ENCODE peak calls at places on chromosomes 13 and 19, in nine cellular contexts. O is fibroblast of the aortic adventitia, I is foreskin fibroblast, L is gastrocnemius medialis, Z is neural crest cell, E is AG04450, B is uterus, D is mammary epithelial cell, Y is body of pancreas. K is an unnamed sample.
A peak's percentile ranks its signal among the peaks of the same experiment; 100 is the strongest.

GRCh38 chr13:45269204-45269603 is 68.4 kb upstream of the KCTD4 start:
- DNase-seq in O (peak; percentile 13), I (no peak), L (no peak), Z (no peak), E (no peak), B (no peak), D (peak; percentile 34), Y (no peak), K (no peak)

GRCh38 chr19:10112895-10113591 is 1.6 kb downstream of the P2RY11 start:
- DNase-seq in O (no peak), I (peak; percentile 76), L (no peak), Z (peak; percentile 47), E (no peak), B (no peak), D (no peak), Y (peak; percentile 71), K (peak; percentile 71)

GRCh38 chr13:114115796-114116195 is 16.6 kb downstream of the RASA3 start:
- DNase-seq in O (no peak), I (no peak), L (peak; percentile 6), Z (no peak), E (no peak), B (peak; percentile 13), D (no peak), Y (no peak), K (no peak)

GRCh38 chr19:3049089-3049488 is 13.2 kb downstream of the TLE5 start:
- DNase-seq in O (no peak), I (no peak), L (no peak), Z (no peak), E (no peak), B (no peak), D (no peak), Y (no peak), K (no peak)

GRCh38 chr13:21100994-21101757 is 39.8 kb upstream of the LATS2 start:
- DNase-seq in O (no peak), I (no peak), L (no peak), Z (no peak), E (no peak), B (no peak), D (peak; percentile 32), Y (no peak), K (no peak)

GRCh38 chr19:38739440-38740251 is 4.6 kb downstream of the CAPN12 start:
- DNase-seq in O (no peak), I (peak; percentile 0), L (no peak), Z (no peak), E (no peak), B (no peak), D (peak; percentile 44), Y (no peak), K (no peak)

GRCh38 chr13:79880820-79881219 is 399.9 kb downstream of the NDFIP2 start:
- DNase-seq in O (no peak), I (peak; percentile 36), L (no peak), Z (no peak), E (no peak), B (no peak), D (no peak), Y (no peak), K (no peak)

GRCh38 chr19:53102186-53102585 is 1.0 kb downstream of the ZNF160 start:
- DNase-seq in O (peak; percentile 3), I (peak; percentile 12), L (no peak), Z (no peak), E (no peak), B (no peak), D (no peak), Y (no peak), K (peak; percentile 80)

GRCh38 chr19:46945668-46946067 is 74.0 kb upstream of the NPAS1 start:
- DNase-seq in O (peak; percentile 65), I (peak; percentile 54), L (no peak), Z (no peak), E (no peak), B (no peak), D (no peak), Y (no peak), K (no peak)

GRCh38 chr13:19573072-19573716 is 11.9 kb upstream of the TPTE2 start:
- DNase-seq in O (no peak), I (no peak), L (no peak), Z (no peak), E (no peak), B (no peak), D (no peak), Y (no peak), K (no peak)

GRCh38 chr19:3055741-3056453 is 6.4 kb downstream of the TLE5 start:
- DNase-seq in O (no peak), I (no peak), L (peak; percentile 47), Z (no peak), E (no peak), B (peak; percentile 41), D (peak; percentile 92), Y (peak; percentile 74), K (no peak)

GRCh38 chr19:3679581-3679980 is 20.7 kb downstream of the PIP5K1C start:
- DNase-seq in O (no peak), I (no peak), L (no peak), Z (no peak), E (no peak), B (no peak), D (no peak), Y (no peak), K (no peak)

GRCh38 chr19:16062789-16063188 is 13.5 kb upstream of the TPM4 start:
- DNase-seq in O (peak; percentile 39), I (no peak), L (no peak), Z (peak; percentile 66), E (no peak), B (no peak), D (no peak), Y (peak; percentile 46), K (peak; percentile 74)

GRCh38 chr13:30308548-30308947 is 1.2 kb upstream of the KATNAL1 start:
- DNase-seq in O (peak; percentile 63), I (peak; percentile 48), L (no peak), Z (no peak), E (no peak), B (no peak), D (no peak), Y (no peak), K (no peak)

DNA sequence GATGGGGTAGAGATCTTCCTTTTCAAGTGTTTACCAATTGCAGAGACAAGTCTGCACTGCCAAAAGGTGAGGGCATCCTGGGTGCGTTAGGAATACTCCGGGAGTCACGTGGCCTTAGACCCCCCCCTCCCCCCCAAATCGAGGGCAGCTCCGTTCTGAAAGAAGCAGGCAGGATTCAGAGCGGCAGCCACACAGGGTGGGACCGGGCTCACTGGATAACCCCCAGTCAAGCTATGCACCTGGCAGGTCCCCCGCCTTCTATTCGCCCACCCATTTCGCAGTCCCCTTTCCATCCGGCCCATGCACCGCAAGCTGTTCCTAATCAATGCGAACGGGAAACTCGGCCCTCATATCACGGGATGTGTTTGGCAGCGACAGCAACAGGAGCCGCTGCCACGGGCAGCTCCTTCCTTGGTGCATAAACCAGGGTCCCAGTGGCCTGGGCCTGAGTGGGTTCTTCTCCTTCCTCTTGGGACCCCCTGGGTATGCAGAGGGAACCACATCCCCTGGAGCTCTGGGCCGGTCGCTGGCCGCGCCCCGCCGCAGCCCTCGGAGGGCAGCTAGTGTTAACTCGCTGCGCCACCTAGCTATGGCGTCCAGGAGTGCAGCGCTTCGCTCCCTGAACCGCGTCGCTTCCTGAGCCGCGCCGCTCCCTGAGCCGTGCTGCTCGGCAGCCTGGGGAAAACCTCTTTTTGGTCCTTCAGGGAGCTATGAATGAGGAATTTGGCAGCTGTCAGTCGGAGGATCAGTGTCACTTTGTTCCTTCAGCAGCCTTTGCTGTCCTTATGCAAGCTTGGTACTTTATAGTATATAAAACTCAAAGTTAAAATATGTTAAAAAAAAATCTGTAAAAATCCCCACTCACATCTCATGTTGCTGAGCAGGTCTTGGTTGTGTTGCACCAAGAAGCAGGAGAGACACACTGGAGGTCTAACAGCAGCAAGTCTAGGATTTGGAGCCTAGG is 41.4 kb downstream of the LYL1 start:
- DNase-seq in O (peak; percentile 79), I (peak; percentile 93), L (peak; percentile 82), Z (peak; percentile 92), E (no peak), B (peak; percentile 89), D (peak; percentile 67), Y (peak; percentile 87), K (peak; percentile 92)
- TF ChIP-seq CTCF in O (peak; percentile 92), I (peak; percentile 95), L (peak; percentile 96), Z (peak; percentile 96), E (peak; percentile 97), B (peak; percentile 96), D (peak; percentile 97), Y (peak; percentile 96), K (peak; percentile 96)

DNA sequence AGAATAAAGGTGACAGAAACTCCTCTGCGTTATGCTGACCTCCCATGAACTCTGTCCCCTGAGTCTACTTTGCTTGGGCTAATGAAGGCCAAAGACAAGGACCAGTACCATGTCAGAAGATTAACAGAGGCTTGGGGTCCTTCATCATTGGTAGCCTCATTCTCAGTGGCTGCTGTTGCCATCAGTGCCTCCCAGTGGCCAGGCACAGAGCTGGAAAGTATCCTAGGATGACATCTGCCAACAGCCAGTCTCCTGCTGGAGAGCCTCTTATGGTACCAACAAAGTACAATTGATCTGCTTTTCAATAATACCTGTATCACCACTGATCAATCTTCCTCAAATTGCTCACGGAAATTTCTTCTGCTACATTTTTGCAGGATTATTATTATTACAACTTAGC is 281.6 kb downstream of the DNAJC15 start:
- DNase-seq in O (no peak), I (no peak), L (no peak), Z (no peak), E (no peak), B (no peak), D (no peak), Y (no peak), K (no peak)
- TF ChIP-seq CTCF in O (no peak), I (no peak), L (no peak), Z (no peak), E (no peak), B (no peak), D (peak; percentile 24), Y (no peak), K (no peak)

GRCh38 chr19:40533508-40533907 is 43.2 kb upstream of the SHKBP1 start:
- DNase-seq in O (no peak), I (peak; percentile 21), L (no peak), Z (no peak), E (no peak), B (no peak), D (no peak), Y (no peak), K (no peak)
- TF ChIP-seq CTCF in O (peak; percentile 37), I (peak; percentile 16), L (no peak), Z (no peak), E (peak; percentile 42), B (no peak), D (peak; percentile 30), Y (no peak), K (no peak)

DNA sequence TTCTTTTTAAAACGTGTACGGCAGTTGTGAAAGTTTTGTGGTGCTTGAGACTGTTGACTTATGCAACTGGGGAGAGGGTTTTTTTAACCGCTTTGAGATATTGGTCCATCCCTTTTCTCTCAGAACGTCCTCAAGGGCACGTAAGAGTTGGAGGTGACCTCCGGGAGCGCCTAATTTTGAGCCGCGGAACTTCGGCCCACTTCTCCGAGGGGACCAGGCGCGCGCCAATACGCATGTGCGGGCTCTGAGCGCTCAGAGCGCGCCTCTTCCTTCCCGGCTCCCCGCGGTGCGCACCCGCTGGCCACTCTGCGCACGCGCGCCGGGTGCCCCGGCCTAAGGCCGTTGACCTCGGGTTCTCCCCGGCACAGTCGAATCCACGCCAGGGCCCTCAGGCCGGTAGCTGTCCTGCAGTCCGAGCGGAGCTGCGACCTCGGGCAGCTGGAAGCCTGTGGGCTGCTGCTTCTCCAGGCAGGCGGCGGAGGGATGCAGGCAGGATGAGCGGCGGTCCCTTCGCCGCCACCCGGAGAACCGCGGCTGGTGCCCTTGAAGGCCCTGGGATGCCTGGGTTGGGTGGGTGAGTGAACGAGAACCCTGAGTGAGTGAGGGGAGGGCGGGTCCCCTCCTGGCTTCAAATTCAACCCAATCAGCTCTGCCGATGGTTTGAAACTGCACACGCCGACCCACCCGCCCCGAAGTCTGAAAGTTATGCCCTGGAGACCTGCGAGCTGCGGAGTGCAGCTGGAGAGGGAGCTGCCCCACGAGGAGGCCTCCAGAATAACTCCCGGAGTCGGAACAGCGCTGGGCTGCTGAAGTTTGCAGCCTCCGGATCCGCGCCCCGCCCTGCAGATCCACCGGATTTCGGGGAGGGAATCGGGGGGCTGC is 7.3 kb downstream of the POU4F1 start:
- DNase-seq in O (no peak), I (peak; percentile 37), L (no peak), Z (no peak), E (no peak), B (no peak), D (no peak), Y (no peak), K (peak; percentile 78)
- TF ChIP-seq CTCF in O (no peak), I (no peak), L (no peak), Z (no peak), E (no peak), B (no peak), D (no peak), Y (no peak), K (no peak)

K was measured in glutamatergic neuron.